ENCODE peak calls at places on chromosome 11, in nine cellular contexts. M is H9, V is AG09309, N is cardiac fibroblast, E is bronchial epithelial cell, L is AG09319, C is HFFc6, S is endothelial cell of umbilical vein, F is choroid plexus epithelial cell. Q is an unnamed sample.

GRCh38 chr11:124801014-124801413 is 808 bp upstream of the MSANTD2 start:
- DNase-seq in M (no peak), V (no peak), N (peak), E (peak), L (no peak), C (peak), S (peak), F (peak), Q (no peak)

GRCh38 chr11:35514481-35514880 is 10.9 kb downstream of the PAMR1 start:
- DNase-seq in M (no peak), V (no peak), N (no peak), E (no peak), L (no peak), C (no peak), S (no peak), F (no peak), Q (no peak)

GRCh38 chr11:3121416-3121815 is 43.7 kb downstream of the OSBPL5 start:
- DNase-seq in M (peak), V (no peak), N (no peak), E (no peak), L (no peak), C (no peak), S (no peak), F (no peak), Q (no peak)

GRCh38 chr11:128713595-128713994 is 19.7 kb downstream of the FLI1 start:
- DNase-seq in M (no peak), V (no peak), N (no peak), E (peak), L (no peak), C (peak), S (no peak), F (no peak), Q (no peak)

GRCh38 chr11:130827697-130828377 is 88.4 kb downstream of the SNX19 start:
- DNase-seq in M (peak), V (no peak), N (peak), E (peak), L (no peak), C (peak), S (peak), F (peak), Q (no peak)

GRCh38 chr11:70027451-70027850 is 50.7 kb upstream of the ANO1 start:
- DNase-seq in M (peak), V (no peak), N (no peak), E (no peak), L (no peak), C (no peak), S (no peak), F (no peak), Q (no peak)

GRCh38 chr11:55773138-55773537 is at the start of gene OR5D13:
- DNase-seq in M (no peak), V (no peak), N (no peak), E (no peak), L (no peak), C (no peak), S (no peak), F (no peak), Q (no peak)

GRCh38 chr11:125348704-125349635 is 147.1 kb downstream of the FEZ1 start:
- DNase-seq in M (peak), V (no peak), N (peak), E (no peak), L (no peak), C (no peak), S (peak), F (peak), Q (no peak)

GRCh38 chr11:6202036-6202435 is 3.0 kb downstream of the OR52W1 start:
- DNase-seq in M (no peak), V (no peak), N (no peak), E (no peak), L (no peak), C (no peak), S (no peak), F (no peak), Q (no peak)

GRCh38 chr11:47469411-47470179 is 20.7 kb upstream of the RAPSN start:
- DNase-seq in M (no peak), V (no peak), N (peak), E (no peak), L (no peak), C (no peak), S (no peak), F (peak), Q (no peak)

GRCh38 chr11:61700720-61701119 is 20.5 kb downstream of the DAGLA start:
- DNase-seq in M (no peak), V (no peak), N (no peak), E (peak), L (no peak), C (no peak), S (no peak), F (no peak), Q (no peak)

GRCh38 chr11:45394294-45395085 is 108.3 kb upstream of the SYT13 start:
- DNase-seq in M (no peak), V (no peak), N (no peak), E (no peak), L (no peak), C (no peak), S (no peak), F (no peak), Q (no peak)

GRCh38 chr11:119368121-119369034 is 13.1 kb downstream of the USP2 start:
- DNase-seq in M (no peak), V (no peak), N (peak), E (no peak), L (no peak), C (no peak), S (no peak), F (peak), Q (peak)

GRCh38 chr11:69489031-69489745 is 7.7 kb downstream of the LINC01488 start:
- DNase-seq in M (no peak), V (no peak), N (no peak), E (no peak), L (no peak), C (no peak), S (no peak), F (no peak), Q (no peak)

GRCh38 chr11:2752204-2752772 is 52.5 kb upstream of the KCNQ1OT1 start:
- DNase-seq in M (no peak), V (no peak), N (peak), E (peak), L (no peak), C (no peak), S (no peak), F (peak), Q (peak)

GRCh38 chr11:1839924-1840779 is 1.4 kb downstream of the TNNI2 start:
- DNase-seq in M (no peak), V (no peak), N (no peak), E (no peak), L (no peak), C (no peak), S (no peak), F (no peak), Q (no peak)

GRCh38 chr11:108654994-108655631 is 9.8 kb upstream of the DDX10 start:
- DNase-seq in M (no peak), V (no peak), N (peak), E (peak), L (no peak), C (peak), S (peak), F (peak), Q (no peak)

GRCh38 chr11:78929092-78929905 is 354.6 kb upstream of the NARS2 start:
- DNase-seq in M (peak), V (no peak), N (no peak), E (no peak), L (no peak), C (no peak), S (no peak), F (no peak), Q (no peak)
- TF ChIP-seq CTCF in M (no peak), V (no peak), N (no peak), E (no peak), L (no peak), C (no peak), S (no peak), F (no peak), Q (no peak)

DNA sequence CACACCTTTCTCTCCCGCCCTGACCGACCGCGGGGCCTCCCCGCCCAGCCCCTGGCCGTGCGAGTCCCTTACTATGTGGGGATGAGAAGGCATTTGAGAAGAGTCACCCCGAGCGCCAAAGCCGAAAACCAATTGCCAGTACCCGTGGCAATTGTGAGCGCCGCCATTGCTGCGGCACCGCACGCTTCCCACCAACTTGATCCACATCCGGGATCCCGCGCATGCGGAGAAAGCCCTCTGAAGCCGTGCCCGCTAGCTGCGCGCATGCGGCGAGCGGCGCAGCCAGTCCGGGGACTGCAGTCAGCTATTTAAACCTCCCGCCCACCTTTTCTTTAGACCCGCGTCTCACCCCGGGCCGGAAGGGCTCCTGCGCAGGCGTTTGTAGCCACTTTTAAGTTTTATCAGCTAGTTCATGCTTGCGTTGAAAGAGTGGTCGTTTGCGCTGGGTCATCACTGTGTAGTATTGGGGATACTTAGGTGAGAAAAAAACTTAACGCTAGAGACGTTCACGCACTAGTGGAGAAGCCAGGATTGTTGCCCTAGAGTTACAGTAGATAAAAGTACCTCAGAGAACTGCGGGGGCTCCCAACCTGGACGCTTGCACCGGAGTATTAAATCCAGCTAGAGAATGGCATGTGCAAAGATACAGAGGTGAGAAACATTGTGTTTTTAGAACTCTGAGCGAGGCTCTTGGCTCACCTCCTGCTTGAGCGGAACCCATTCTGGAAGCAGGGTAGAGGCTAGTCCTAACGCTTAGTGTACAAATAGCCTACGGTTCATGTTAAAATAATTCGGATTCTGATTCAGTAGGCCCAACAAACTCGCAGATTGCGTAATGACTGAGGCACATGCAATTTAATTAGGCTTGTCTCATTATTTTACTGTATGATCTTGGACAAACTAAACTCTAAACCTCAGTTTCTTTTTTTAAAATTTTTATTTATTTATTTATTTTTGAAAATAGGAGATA is at the start of gene ALG8:
- DNase-seq in M (peak), V (peak), N (peak), E (peak), L (peak), C (peak), S (peak), F (peak), Q (peak)
- TF ChIP-seq CTCF in M (no peak), V (no peak), N (no peak), E (no peak), L (no peak), C (no peak), S (no peak), F (no peak), Q (no peak)

GRCh38 chr11:72103754-72104167 is 664 bp upstream of the LAMTOR1 start:
- DNase-seq in M (no peak), V (no peak), N (no peak), E (no peak), L (no peak), C (no peak), S (no peak), F (no peak), Q (no peak)
- TF ChIP-seq CTCF in M (peak), V (no peak), N (no peak), E (no peak), L (no peak), C (peak), S (no peak), F (no peak), Q (no peak)

GRCh38 chr11:64341851-64342791 is 2.1 kb downstream of the CCDC88B start:
- DNase-seq in M (peak), V (no peak), N (peak), E (peak), L (peak), C (peak), S (peak), F (peak), Q (peak)

GRCh38 chr11:64342869-64343739 is 3.1 kb downstream of the CCDC88B start:
- DNase-seq in M (peak), V (no peak), N (no peak), E (no peak), L (no peak), C (no peak), S (no peak), F (no peak), Q (no peak)

GRCh38 chr11:64344721-64345120 is 4.7 kb downstream of the CCDC88B start:
- DNase-seq in M (peak), V (no peak), N (no peak), E (no peak), L (no peak), C (no peak), S (no peak), F (no peak), Q (no peak)

GRCh38 chr11:64344160-64344559 is 4.2 kb downstream of the CCDC88B start:
- DNase-seq in M (no peak), V (no peak), N (no peak), E (no peak), L (no peak), C (no peak), S (no peak), F (no peak), Q (no peak)

GRCh38 chr11:64343740-64344133 is 3.7 kb downstream of the CCDC88B start:
- DNase-seq in M (peak), V (no peak), N (no peak), E (no peak), L (no peak), C (no peak), S (no peak), F (no peak), Q (no peak)
- TF ChIP-seq CTCF in M (peak), V (no peak), N (peak), E (peak), L (peak), C (peak), S (no peak), F (peak), Q (peak)

GRCh38 chr11:13486926-13487660 is 8.7 kb downstream of the PTH start:
- DNase-seq in M (peak), V (no peak), N (peak), E (peak), L (no peak), C (no peak), S (peak), F (peak), Q (no peak)
- TF ChIP-seq CTCF in M (peak), V (peak), N (peak), E (peak), L (peak), C (peak), S (peak), F (peak), Q (peak)

GRCh38 chr11:74397531-74398243 is 546 bp downstream of the PGM2L1 start:
- DNase-seq in M (peak), V (no peak), N (no peak), E (peak), L (no peak), C (no peak), S (peak), F (peak), Q (no peak)
- TF ChIP-seq CTCF in M (peak), V (peak), N (no peak), E (peak), L (no peak), C (no peak), S (no peak), F (peak), Q (no peak)

GRCh38 chr11:123475478-123475877 is 45.4 kb downstream of the GRAMD1B start:
- DNase-seq in M (no peak), V (no peak), N (peak), E (no peak), L (no peak), C (peak), S (peak), F (peak), Q (peak)
- TF ChIP-seq CTCF in M (peak), V (peak), N (peak), E (peak), L (peak), C (peak), S (peak), F (peak), Q (peak)

GRCh38 chr11:134014502-134014901 is 54.4 kb upstream of the JAM3 start:
- DNase-seq in M (peak), V (no peak), N (peak), E (peak), L (no peak), C (peak), S (no peak), F (no peak), Q (no peak)
- TF ChIP-seq CTCF in M (peak), V (peak), N (no peak), E (no peak), L (peak), C (peak), S (peak), F (peak), Q (peak)

DNA sequence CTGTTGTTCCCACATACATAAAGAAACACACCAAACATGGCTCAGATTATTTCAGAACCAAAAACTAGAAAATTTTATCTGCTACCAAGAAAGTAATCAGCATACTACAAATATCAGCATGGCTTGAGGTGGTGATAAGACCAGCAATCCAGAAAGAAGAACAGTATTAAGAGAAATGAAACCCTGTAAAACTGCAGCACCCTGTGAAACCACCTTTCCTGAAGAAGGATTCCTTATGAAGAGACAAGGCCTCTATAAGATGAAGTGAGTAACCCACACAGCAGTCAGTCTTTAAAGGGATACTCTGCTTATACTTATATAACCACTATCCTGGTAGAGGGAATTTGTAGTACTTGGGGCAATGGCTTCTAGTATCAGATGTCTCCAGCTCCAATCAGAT is 49.9 kb downstream of the RSF1 start:
- DNase-seq in M (no peak), V (no peak), N (no peak), E (no peak), L (no peak), C (no peak), S (no peak), F (no peak), Q (no peak)
- TF ChIP-seq CTCF in M (no peak), V (no peak), N (no peak), E (no peak), L (no peak), C (no peak), S (no peak), F (no peak), Q (no peak)

GRCh38 chr11:102253018-102253775 is 64.1 kb upstream of the BIRC3 start:
- DNase-seq in M (peak), V (no peak), N (no peak), E (no peak), L (no peak), C (no peak), S (no peak), F (no peak), Q (no peak)

GRCh38 chr11:102256251-102256650 is 61.0 kb upstream of the BIRC3 start:
- DNase-seq in M (no peak), V (no peak), N (peak), E (peak), L (no peak), C (peak), S (no peak), F (peak), Q (no peak)

GRCh38 chr11:102251423-102251822 is 65.9 kb upstream of the BIRC3 start:
- DNase-seq in M (no peak), V (no peak), N (no peak), E (no peak), L (no peak), C (no peak), S (no peak), F (no peak), Q (no peak)

GRCh38 chr11:102252339-102252891 is 64.9 kb upstream of the BIRC3 start:
- DNase-seq in M (no peak), V (no peak), N (no peak), E (no peak), L (no peak), C (peak), S (no peak), F (no peak), Q (no peak)

DNA sequence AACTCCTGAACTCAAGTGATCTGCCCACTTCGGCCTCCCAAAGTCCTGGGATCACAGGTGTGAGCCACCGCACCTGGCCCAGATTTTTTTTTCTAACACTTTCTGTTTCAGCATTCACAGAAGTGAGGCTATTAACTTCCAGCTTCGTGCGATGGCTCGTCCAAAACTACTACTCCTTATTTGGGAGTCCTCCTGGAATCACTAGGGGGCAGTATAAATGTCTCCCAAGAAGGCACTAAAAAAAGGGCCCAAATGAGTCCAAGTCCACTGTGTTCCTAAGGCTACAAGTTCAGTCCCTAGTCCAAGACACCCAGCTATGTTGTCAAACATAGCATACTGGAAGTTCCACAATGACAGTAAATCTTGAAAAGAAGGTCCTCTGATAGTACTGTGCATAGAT is 63.2 kb upstream of the BIRC3 start:
- DNase-seq in M (peak), V (no peak), N (no peak), E (no peak), L (no peak), C (no peak), S (no peak), F (no peak), Q (no peak)
- TF ChIP-seq CTCF in M (peak), V (peak), N (peak), E (no peak), L (no peak), C (peak), S (peak), F (peak), Q (peak)

Q was measured in retinal pigment epithelial cell.